ENCODE peak calls at places on chromosomes 13 and 19, in five cellular contexts. U, H, A, R and X are unnamed samples.

GRCh38 chr19:53102701-53103140 is 501 bp downstream of the ZNF160 start:
- DNase-seq in A (peak), H (peak), U (peak), R (peak), X (no peak)

GRCh38 chr13:30510091-30510490 is 44.4 kb upstream of the HMGB1 start:
- DNase-seq in R (no peak), A (no peak), U (no peak), H (no peak), X (no peak)

GRCh38 chr19:12721656-12722565 is 1.8 kb downstream of the TNPO2 start:
- DNase-seq in R (peak), A (peak), U (peak), H (peak), X (no peak)

GRCh38 chr13:36862722-36863121 is 43.7 kb downstream of the RFXAP start:
- DNase-seq in R (no peak), H (no peak), A (no peak), U (no peak), X (no peak)

GRCh38 chr13:29918845-29919244 is 68.4 kb upstream of the UBL3 start:
- DNase-seq in A (peak), U (no peak), H (no peak), R (no peak), X (no peak)

GRCh38 chr19:6691342-6691741 is 21.4 kb upstream of the TNFSF14 start:
- DNase-seq in A (no peak), R (no peak), H (no peak), U (no peak), X (no peak)

GRCh38 chr13:113766035-113766800 is 7.2 kb downstream of the TMEM255B start:
- DNase-seq in U (no peak), R (no peak), H (no peak), A (no peak), X (no peak)

GRCh38 chr13:50783940-50784339 is 59.6 kb downstream of the DLEU7 start:
- DNase-seq in A (no peak), R (no peak), U (no peak), H (no peak), X (peak)

GRCh38 chr19:6108721-6109633 is 1.3 kb downstream of the RFX2 start:
- DNase-seq in R (peak), A (peak), H (peak), U (peak), X (peak)

GRCh38 chr19:3404324-3405260 is 38.2 kb downstream of the NFIC start:
- DNase-seq in U (peak), H (peak), A (peak), R (no peak), X (no peak)

GRCh38 chr13:104310861-104311260 is 1244.6 kb upstream of the SLC10A2 start:
- DNase-seq in U (no peak), R (no peak), H (no peak), A (peak), X (no peak)

GRCh38 chr13:100811431-100811830 is 136.8 kb upstream of the TMTC4 start:
- DNase-seq in R (no peak), H (no peak), U (no peak), A (no peak), X (no peak)

GRCh38 chr19:58274771-58275199 is 4.0 kb upstream of the ZNF8 start:
- DNase-seq in H (no peak), A (peak), U (no peak), R (no peak), X (no peak)

GRCh38 chr13:96898855-96899254 is 95.4 kb downstream of the OXGR1 start:
- DNase-seq in U (no peak), R (no peak), A (no peak), H (no peak), X (no peak)

GRCh38 chr13:72983085-72983768 is 75.6 kb upstream of the KLF5 start:
- DNase-seq in U (peak), R (no peak), H (no peak), A (peak), X (no peak)

GRCh38 chr19:3304871-3305423 is 61.4 kb upstream of the NFIC start:
- DNase-seq in U (no peak), H (peak), R (peak), A (peak), X (peak)